ENCODE peak calls at places on chromosome 6, in six cellular contexts. T, J, K, F, R and E are unnamed samples.

GRCh38 chr6:100460650-100461204 is 4.0 kb downstream of the SIM1 start:
- DNase-seq in T (no peak), K (peak), F (no peak), J (no peak), R (no peak), E (no peak)

GRCh38 chr6:39430968-39431523 is 108.5 kb upstream of the KCNK16 start:
- DNase-seq in K (no peak), T (no peak), F (peak), J (no peak), R (peak), E (no peak)

GRCh38 chr6:84665392-84665791 is 99.0 kb downstream of the TBX18 start:
- DNase-seq in J (no peak), K (no peak), R (no peak), T (no peak), F (no peak), E (no peak)

GRCh38 chr6:14729186-14729871 is 516.5 kb upstream of the JARID2 start:
- DNase-seq in R (no peak), T (peak), J (no peak), F (no peak), K (no peak), E (peak)

GRCh38 chr6:154096316-154096715 is 57.3 kb downstream of the OPRM1 start:
- DNase-seq in J (no peak), F (no peak), K (no peak), T (no peak), R (no peak), E (no peak)

GRCh38 chr6:3879194-3879952 is 30.2 kb downstream of the FAM50B start:
- DNase-seq in T (no peak), K (no peak), F (no peak), R (no peak), J (no peak), E (no peak)

GRCh38 chr6:45115696-45116095 is 212.4 kb upstream of the RUNX2 start:
- DNase-seq in J (peak), F (no peak), R (no peak), K (no peak), T (no peak), E (no peak)

GRCh38 chr6:133637874-133638273 is 251.0 kb upstream of the TCF21 start:
- DNase-seq in K (no peak), J (no peak), T (no peak), R (no peak), F (no peak), E (no peak)

GRCh38 chr6:57262491-57262890 is 40.4 kb upstream of the RAB23 start:
- DNase-seq in K (no peak), T (no peak), F (peak), J (peak), R (no peak), E (no peak)

GRCh38 chr6:109306733-109307132 is 75.5 kb downstream of the CD164 start:
- DNase-seq in T (no peak), K (no peak), F (no peak), R (no peak), J (peak), E (no peak)

GRCh38 chr6:42511803-42512422 is 51.9 kb upstream of the UBR2 start:
- DNase-seq in T (no peak), R (no peak), J (peak), K (no peak), F (no peak), E (no peak)

GRCh38 chr6:21109421-21110178 is 484.0 kb upstream of the SOX4 start:
- DNase-seq in F (no peak), R (no peak), T (no peak), J (peak), K (peak), E (peak)

GRCh38 chr6:47310131-47310480 is 401 bp upstream of the TNFRSF21 start:
- DNase-seq in F (no peak), J (no peak), T (no peak), K (peak), R (no peak), E (no peak)

GRCh38 chr6:27592481-27593199 is 119.7 kb upstream of the ZNF184 start:
- DNase-seq in J (peak), T (no peak), F (no peak), R (no peak), K (peak), E (peak)

DNA sequence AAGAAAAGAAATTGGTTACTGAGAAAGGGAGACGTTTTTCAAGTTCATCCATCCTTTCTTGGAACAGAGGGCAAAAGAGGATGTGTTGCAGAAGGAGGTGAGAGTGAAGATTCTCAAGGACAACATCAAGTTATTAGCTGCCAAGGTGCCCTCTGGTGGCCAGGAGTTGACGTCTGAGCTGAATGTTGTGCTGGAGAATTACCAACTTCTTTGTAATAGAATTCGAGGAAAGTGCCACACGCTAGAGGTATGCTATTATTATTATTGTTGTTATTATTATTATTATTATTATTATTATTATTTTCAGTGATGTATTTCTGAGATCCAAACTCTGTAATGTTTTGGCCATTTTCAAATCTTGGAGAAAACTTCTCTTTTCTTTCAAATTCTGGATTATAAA is 197.0 kb downstream of the UTRN start:
- DNase-seq in T (peak), F (peak), J (peak), R (peak), K (peak), E (peak)
- TF ChIP-seq CTCF in T (peak), F (peak), J (peak), R (peak), K (peak), E (peak)

GRCh38 chr6:147999001-147999540 is 343.6 kb upstream of the SASH1 start:
- DNase-seq in J (no peak), T (no peak), F (no peak), K (no peak), R (no peak), E (no peak)

GRCh38 chr6:148005806-148006205 is 336.8 kb upstream of the SASH1 start:
- DNase-seq in K (no peak), R (no peak), F (no peak), T (no peak), J (no peak), E (no peak)

GRCh38 chr6:148002067-148002466 is 340.6 kb upstream of the SASH1 start:
- DNase-seq in J (no peak), T (no peak), F (no peak), R (no peak), K (no peak), E (no peak)
- TF ChIP-seq CTCF in J (no peak), T (no peak), F (no peak), R (no peak), K (no peak), E (no peak)

GRCh38 chr6:129893513-129894098 is 32.5 kb upstream of the TMEM244 start:
- DNase-seq in J (peak), R (no peak), T (no peak), F (no peak), K (no peak), E (peak)
- TF ChIP-seq CTCF in J (peak), R (peak), T (peak), F (no peak), K (peak), E (peak)

DNA sequence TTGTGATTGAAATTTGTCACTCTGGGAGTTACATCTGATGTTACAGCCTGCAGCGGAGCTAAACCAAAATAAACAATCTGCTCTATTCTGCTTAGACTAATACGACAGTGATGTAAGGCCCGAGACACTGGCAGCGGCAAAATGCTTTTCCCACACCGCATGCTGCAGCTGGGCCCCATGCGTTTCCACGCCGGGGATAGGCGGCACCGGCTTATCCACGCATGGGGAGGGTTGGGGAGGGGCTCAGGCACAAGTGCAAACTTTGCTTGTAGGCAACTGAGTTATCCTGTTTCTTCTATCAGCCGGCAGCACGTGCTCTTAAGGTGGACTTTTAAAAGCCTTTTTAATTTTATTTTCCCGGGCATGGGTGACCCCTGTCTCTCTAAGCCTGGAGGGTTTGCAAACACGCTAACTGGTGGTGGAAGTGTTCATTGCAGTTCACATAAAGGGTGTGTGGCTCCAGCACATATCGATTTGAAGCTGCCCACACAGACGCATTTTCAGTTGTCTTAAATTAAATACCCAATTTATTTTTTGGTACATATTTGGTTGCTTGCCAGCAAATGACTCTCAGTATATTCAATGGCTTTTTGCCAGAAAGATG is 561.7 kb upstream of the AGPAT4 start:
- DNase-seq in K (no peak), R (no peak), J (peak), F (no peak), T (no peak), E (no peak)
- TF ChIP-seq CTCF in K (no peak), R (no peak), J (no peak), F (no peak), T (no peak), E (no peak)